ENCODE peak calls at places on chromosome 22, in six cellular contexts. T is stomach, Q is adrenal gland, R is H1, U is IMR-90, M is transverse colon. V is an unnamed sample. For H3K36me3 and H3K4me1, the result is how much of the 10 kb centered on the place peaks cover.

GRCh38 chr22:24171822-24172221 is 9.5 kb upstream of the SUSD2 start:
- DNase-seq in T (no peak), Q (no peak), R (no peak), U (no peak), M (no peak), V (no peak)

GRCh38 chr22:38850941-38851849 is 7.4 kb upstream of the NPTXR start:
- DNase-seq in T (no peak), Q (peak), R (no peak), U (peak), M (no peak), V (no peak)

GRCh38 chr22:48691431-48691851 is 1136.2 kb downstream of the BRD1 start:
- DNase-seq in T (no peak), Q (no peak), R (no peak), U (no peak), M (no peak), V (no peak)

GRCh38 chr22:20530368-20531153 is 23.2 kb downstream of the MED15 start:
- DNase-seq in T (no peak), Q (peak), R (no peak), U (peak), M (peak), V (no peak)

GRCh38 chr22:46329616-46330015 is 5.9 kb upstream of the TRMU start:
- DNase-seq in T (no peak), Q (no peak), R (no peak), U (no peak), M (no peak), V (peak)

GRCh38 chr22:43014062-43014875 is 680 bp downstream of the PACSIN2 start:
- DNase-seq in T (peak), Q (peak), R (no peak), U (no peak), M (peak), V (peak)

GRCh38 chr22:22754268-22754657 is 109.8 kb downstream of the GGTLC2 start:
- DNase-seq in T (no peak), Q (no peak), R (no peak), U (no peak), M (no peak), V (no peak)

GRCh38 chr22:30208631-30209603 is 37.6 kb downstream of the LIF start:
- DNase-seq in T (peak), Q (peak), R (no peak), U (peak), M (peak), V (no peak)

GRCh38 chr22:22450343-22450839 is 58.2 kb downstream of the ZNF280B start:
- DNase-seq in T (peak), Q (peak), R (no peak), U (no peak), M (peak), V (peak)

GRCh38 chr22:48943567-48944432 is 883.9 kb downstream of the BRD1 start:
- DNase-seq in T (peak), Q (no peak), R (peak), U (no peak), M (peak), V (peak)

GRCh38 chr22:41966607-41967240 is 2.5 kb upstream of the SEPTIN3 start:
- DNase-seq in T (peak), Q (peak), R (no peak), U (peak), M (peak), V (no peak)

GRCh38 chr22:47767403-47767802 is 1005.0 kb downstream of the TBC1D22A start:
- DNase-seq in T (no peak), Q (no peak), R (no peak), U (no peak), M (no peak), V (no peak)

GRCh38 chr22:48410536-48410935 is 1417.1 kb downstream of the BRD1 start:
- DNase-seq in T (peak), Q (no peak), R (no peak), U (no peak), M (no peak), V (no peak)

GRCh38 chr22:21942407-21942895 is 10.2 kb downstream of the PPM1F start:
- DNase-seq in T (peak), Q (peak), R (no peak), U (peak), M (peak), V (peak)

GRCh38 chr22:42648368-42649260 is 578 bp downstream of the CYB5R3 start:
- DNase-seq in T (peak), Q (peak), R (no peak), U (no peak), M (peak), V (peak)

DNA sequence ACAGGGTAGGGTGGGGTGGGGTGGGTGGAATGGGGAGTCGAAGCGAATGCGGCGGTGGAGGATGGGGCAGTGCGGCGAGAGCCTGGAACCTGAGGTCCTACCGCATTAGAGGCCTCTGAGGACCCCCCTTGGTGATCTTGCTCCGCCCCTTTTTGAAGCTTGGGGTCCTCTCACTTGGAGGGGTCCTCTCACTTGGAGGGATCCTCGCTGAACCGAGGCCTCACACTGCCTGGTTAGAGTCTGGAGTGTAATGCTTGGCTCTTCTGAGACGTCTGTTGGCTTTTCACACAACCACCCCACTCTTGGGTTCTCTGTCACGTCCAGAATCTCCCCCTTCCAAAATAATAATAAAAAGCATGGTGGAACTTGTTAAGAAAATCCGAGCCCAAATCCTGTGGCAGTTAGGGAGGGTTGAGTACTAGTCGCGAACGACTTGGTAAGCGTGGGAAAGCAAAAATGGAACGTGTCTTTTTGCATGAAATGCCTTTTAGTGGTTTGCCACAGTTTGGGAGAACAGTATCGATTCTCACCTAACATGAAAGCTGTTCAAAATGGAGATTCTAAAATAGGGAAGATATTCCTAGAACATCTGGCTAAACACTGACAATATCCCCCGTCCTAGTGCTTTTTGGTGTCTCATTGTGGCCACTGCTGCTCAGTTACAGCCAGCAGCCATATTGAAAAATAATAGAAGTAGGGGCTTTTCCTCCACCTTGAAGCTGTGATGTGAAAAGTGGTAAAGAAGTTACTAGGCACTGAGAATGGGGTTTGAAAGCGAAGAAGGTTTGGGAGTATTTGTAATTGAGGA is 821 bp downstream of the RBX1 start:
- DNase-seq in T (no peak), Q (no peak), R (no peak), U (peak), M (no peak), V (no peak)
- TF ChIP-seq POLR2A in T (no peak), Q (peak), R (peak), U (no peak), M (peak), V (no peak)

GRCh38 chr22:50400406-50400805 is 57.3 kb downstream of the PPP6R2 start:
- DNase-seq in T (no peak), Q (no peak), R (no peak), U (no peak), M (no peak), V (no peak)
- H3K36me3 ChIP-seq in T (under half), Q (under half), R (under half), U (under half), M (under half), V (under half)

DNA sequence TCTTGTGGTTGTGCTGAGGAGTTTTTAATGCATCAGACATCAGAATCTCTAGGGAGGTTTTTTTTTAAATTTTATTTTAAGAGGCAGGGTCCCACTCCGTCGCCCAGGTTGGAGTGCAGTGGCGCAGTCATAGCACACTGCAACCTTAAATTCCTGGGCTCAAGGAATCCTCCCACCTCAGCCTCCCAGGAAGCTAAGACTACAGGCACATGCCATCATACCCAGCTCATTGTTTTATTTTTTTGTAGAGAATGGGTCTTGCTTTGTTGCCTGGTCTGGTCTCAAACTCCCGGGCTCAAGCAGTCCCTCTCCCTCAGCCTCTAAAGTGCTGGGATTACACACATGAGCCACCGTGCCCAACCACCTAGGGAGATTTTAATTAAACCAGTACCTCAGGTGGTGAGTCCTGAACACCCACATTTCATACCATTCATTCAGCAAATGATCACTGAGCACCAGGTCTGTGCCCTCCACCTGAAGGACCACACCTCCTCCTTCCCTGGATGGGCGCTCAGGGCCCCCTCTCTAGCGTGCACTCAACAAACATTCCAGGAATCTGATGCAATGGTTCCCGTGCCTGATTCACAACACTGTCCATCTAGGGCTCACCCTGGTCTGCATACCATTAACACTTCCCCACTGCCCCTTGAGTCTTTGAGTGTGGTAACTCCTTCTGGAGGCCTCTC is 9.5 kb upstream of the MYH9 start:
- DNase-seq in T (no peak), Q (no peak), R (no peak), U (peak), M (no peak), V (no peak)
- H3K4me1 ChIP-seq in T (under half), Q (under half), R (under half), U (under half), M (under half), V (under half)

GRCh38 chr22:37239336-37240239 is 4.5 kb downstream of the RAC2 start:
- DNase-seq in T (no peak), Q (no peak), R (no peak), U (no peak), M (peak), V (peak)
- TF ChIP-seq POLR2A in T (no peak), Q (no peak), R (no peak), U (no peak), M (no peak), V (no peak)